ENCODE peak calls at places on chromosome 7, in four cellular contexts. L is IMR-90, T is left lung, G is cardiac muscle cell. Q is an unnamed sample.

GRCh38 chr7:17274551-17275245 is 23.8 kb upstream of the AHR start:
- DNase-seq in G (peak), T (no peak), L (peak), Q (no peak)

GRCh38 chr7:36601596-36601995 is 122.7 kb downstream of the AOAH start:
- DNase-seq in T (no peak), L (peak), G (no peak), Q (no peak)

GRCh38 chr7:129188372-129188891 is at the start of gene SMO:
- DNase-seq in T (no peak), G (peak), L (peak), Q (no peak)

GRCh38 chr7:79282051-79282694 is 171.3 kb downstream of the MAGI2 start:
- DNase-seq in T (no peak), G (peak), L (peak), Q (no peak)

GRCh38 chr7:42272793-42273665 is 36.0 kb upstream of the GLI3 start:
- DNase-seq in T (no peak), G (peak), L (peak), Q (no peak)

GRCh38 chr7:41039386-41040315 is 663.2 kb downstream of the INHBA start:
- DNase-seq in L (peak), T (no peak), G (peak), Q (no peak)

GRCh38 chr7:32299133-32299702 is 191.0 kb downstream of the LSM5 start:
- DNase-seq in L (no peak), G (peak), T (no peak), Q (no peak)

GRCh38 chr7:41760293-41760692 is 57.4 kb upstream of the INHBA start:
- DNase-seq in T (no peak), G (no peak), L (peak), Q (no peak)

GRCh38 chr7:157007470-157008066 is 2.9 kb downstream of the MNX1 start:
- DNase-seq in G (no peak), T (no peak), L (no peak), Q (peak)

GRCh38 chr7:23622469-23622868 is 25.3 kb downstream of the CCDC126 start:
- DNase-seq in G (peak), T (no peak), L (peak), Q (no peak)

GRCh38 chr7:153061913-153062528 is 302.5 kb downstream of the ACTR3B start:
- DNase-seq in G (no peak), T (no peak), L (no peak), Q (no peak)

GRCh38 chr7:68730871-68731403 is 867.3 kb upstream of the AUTS2 start:
- DNase-seq in T (no peak), G (no peak), L (no peak), Q (no peak)

GRCh38 chr7:111495173-111495572 is 67.1 kb downstream of the IMMP2L start:
- DNase-seq in G (no peak), L (no peak), T (no peak), Q (no peak)

GRCh38 chr7:51268859-51269258 is 47.8 kb downstream of the COBL start:
- DNase-seq in L (no peak), T (no peak), G (no peak), Q (no peak)

DNA sequence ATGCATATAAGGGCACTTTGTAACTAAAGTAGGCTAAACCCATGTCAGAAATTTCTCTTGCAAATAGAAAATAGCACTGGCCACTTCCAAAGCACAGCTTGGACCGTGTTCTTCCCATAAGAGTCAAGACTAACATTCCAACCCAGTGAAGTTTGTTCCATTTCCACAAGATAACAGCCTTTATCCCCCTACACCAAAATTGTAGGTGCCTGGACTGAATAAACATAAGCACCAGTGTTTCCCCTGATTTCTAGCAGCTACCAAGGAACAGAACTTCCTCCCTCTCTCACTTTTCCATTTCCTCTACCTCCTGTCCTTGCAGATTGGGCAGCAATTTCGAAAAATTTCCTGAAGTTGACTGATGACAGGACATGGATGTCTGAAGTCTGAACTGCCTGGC is 219.7 kb downstream of the CREB5 start:
- DNase-seq in L (no peak), T (no peak), G (no peak), Q (no peak)
- H3K27ac ChIP-seq in L (no peak), T (no peak), G (no peak), Q (no peak)

GRCh38 chr7:1027285-1028043 is 16.9 kb upstream of the GPR146 start:
- DNase-seq in T (no peak), G (peak), L (peak), Q (peak)
- TF ChIP-seq CTCF in T (no peak), G (no peak), L (no peak), Q (no peak)

DNA sequence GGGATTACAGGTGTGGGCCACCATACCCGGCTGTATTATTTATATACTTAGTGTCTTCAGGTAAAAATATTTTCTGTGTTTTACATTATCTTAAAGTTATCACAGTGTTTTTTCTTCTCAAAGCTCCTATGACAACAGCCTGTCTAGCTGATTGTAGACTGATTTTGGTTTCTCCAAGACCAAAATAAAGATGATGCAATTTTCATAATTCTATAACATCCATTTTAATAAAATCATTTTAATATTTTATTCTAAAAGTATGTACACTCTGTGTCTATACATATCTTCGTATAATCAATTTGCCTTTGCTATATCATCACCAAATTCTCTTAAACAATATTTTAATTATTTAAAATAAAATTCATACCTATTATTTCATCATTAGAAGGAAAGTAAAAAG is 108.6 kb downstream of the TRIM24 start:
- DNase-seq in T (no peak), G (no peak), L (no peak), Q (no peak)
- H3K27ac ChIP-seq in T (no peak), G (no peak), L (no peak), Q (no peak)

GRCh38 chr7:67484244-67484751 is 487.7 kb downstream of the TYW1 start:
- DNase-seq in G (peak), T (peak), L (peak), Q (no peak)
- TF ChIP-seq CTCF in G (peak), T (peak), L (peak), Q (peak)

GRCh38 chr7:150406311-150406564 is 27.1 kb downstream of the ZNF775 start:
- DNase-seq in G (no peak), T (no peak), L (no peak), Q (no peak)
- H3K27ac ChIP-seq in G (no peak), T (peak), L (peak), Q (peak)

GRCh38 chr7:106735637-106736036 is 74.7 kb upstream of the CCDC71L start:
- DNase-seq in G (no peak), T (no peak), L (no peak), Q (no peak)

GRCh38 chr7:106736508-106737201 is 75.7 kb upstream of the CCDC71L start:
- DNase-seq in G (peak), T (no peak), L (peak), Q (no peak)

GRCh38 chr7:106736123-106736507 is 75.2 kb upstream of the CCDC71L start:
- DNase-seq in L (no peak), G (no peak), T (no peak), Q (no peak)

GRCh38 chr7:106732045-106732444 is 71.1 kb upstream of the CCDC71L start:
- DNase-seq in L (no peak), T (no peak), G (no peak), Q (no peak)

GRCh38 chr7:106737202-106737562 is 76.2 kb upstream of the CCDC71L start:
- DNase-seq in T (no peak), L (peak), G (peak), Q (no peak)
- TF ChIP-seq CTCF in T (no peak), L (peak), G (peak), Q (peak)

GRCh38 chr7:28956608-28957063 is 1.5 kb downstream of the TRIL start:
- DNase-seq in L (peak), G (peak), T (peak), Q (peak)

GRCh38 chr7:28958946-28959417 is 852 bp upstream of the TRIL start:
- DNase-seq in T (no peak), G (no peak), L (no peak), Q (no peak)

GRCh38 chr7:28957822-28958234 is 302 bp downstream of the TRIL start:
- DNase-seq in G (no peak), L (no peak), T (no peak), Q (no peak)

GRCh38 chr7:28957064-28957821 is 887 bp downstream of the TRIL start:
- DNase-seq in L (no peak), G (peak), T (no peak), Q (peak)

DNA sequence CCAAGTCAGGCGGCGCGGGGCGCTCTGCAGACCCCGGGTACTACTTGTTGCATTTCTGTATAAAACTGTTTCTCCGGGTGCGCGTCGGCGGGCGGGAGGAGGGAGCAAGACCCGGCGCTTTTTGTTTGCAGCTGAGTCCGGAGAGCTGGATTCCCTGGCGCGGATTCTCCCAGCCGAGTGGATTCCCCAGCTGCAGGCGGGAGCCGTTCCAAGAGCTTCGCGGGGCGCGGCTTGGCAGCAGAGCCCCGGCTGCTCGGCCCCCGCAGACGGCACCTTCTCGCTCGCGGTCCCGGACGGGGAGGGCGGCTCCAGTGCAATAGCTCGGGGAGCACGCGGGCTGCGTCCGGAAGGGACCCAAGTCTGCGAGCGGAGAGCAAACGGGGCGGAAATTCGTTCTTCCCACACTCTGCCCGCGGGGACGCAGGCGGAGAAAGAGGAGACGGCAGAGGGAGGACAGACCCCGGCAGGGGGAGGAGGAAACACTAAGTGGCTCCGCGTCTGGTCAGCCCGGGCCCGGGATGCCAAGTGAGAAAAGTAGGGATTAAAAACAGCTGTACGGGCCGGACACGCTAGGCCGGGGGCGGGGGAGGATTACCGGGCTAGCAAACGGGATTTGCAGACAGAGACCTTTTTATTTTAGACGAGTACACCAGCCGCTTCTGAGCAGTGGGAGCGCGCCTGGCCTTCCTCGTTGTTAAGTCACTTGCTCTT is at the start of gene TRIL:
- DNase-seq in T (peak), L (peak), G (peak), Q (peak)
- H3K27ac ChIP-seq in T (no peak), L (no peak), G (no peak), Q (peak)

GRCh38 chr7:30090111-30090510 is 44.7 kb upstream of the MTURN start:
- DNase-seq in T (no peak), G (peak), L (no peak), Q (no peak)
- TF ChIP-seq CTCF in T (no peak), G (no peak), L (no peak), Q (no peak)

DNA sequence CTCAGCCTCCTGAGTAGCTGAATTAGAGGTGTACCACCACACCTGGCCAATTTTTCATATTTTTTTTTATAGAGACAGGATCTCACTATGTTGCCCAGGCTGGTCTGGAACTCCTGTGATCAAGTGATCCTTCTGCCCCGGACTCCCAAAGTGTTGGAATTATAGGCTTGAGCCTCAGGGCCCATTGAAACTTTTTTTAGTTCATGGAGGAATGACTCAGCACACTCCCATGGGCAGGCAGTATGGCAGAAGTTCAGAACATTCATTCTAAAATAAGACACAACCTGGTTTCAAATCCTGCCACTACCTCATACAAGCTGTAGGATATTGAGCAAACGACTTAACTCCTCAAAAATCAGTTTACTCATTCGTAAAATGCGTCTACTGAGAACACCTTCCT is 320.4 kb upstream of the SP8 start:
- DNase-seq in L (no peak), T (no peak), G (no peak), Q (no peak)
- H3K27ac ChIP-seq in L (no peak), T (no peak), G (no peak), Q (no peak)

DNA sequence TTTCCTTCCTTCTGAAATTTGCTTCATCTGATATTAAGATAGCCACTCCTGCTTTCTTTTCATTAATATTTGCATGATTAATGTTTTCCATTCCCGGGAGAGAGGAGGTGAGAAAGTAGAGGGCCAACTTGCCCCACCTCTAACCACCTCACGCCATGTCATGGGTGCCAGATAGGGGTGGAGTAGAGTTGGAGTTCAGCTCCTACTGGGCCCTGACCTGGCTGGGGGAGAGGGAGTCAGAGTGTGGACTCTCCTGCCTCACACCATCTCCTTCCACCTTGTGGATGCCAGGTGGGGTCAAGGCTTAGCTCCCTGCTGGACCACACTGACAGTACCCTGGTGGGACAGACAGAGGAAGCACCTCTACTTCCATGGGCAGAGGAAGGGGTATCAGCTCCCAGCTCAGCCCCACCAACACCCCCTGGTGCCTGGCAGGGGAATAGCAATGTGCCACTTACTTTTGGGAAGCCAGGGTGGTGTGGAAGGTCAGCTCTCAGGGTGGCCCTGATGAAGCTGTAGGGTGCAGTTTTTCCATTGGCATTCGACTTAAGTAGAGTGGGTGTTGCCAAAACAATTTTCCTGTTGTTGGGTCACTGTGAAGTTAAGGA is 28.0 kb downstream of the CHST12 start:
- DNase-seq in L (no peak), G (peak), T (no peak), Q (no peak)
- TF ChIP-seq CTCF in L (peak), G (peak), T (peak), Q (peak)

Q was measured in upper lobe of right lung.